ENCODE peak calls at places on chromosomes 6 and 20, in eight cellular contexts. F, W, N, P, Q, R, V and T are unnamed samples.
A peak's percentile ranks its signal among the peaks of the same experiment; 100 is the strongest.

GRCh38 chr6:78863576-78863975 is 3.8 kb upstream of the IRAK1BP1 start:
- DNase-seq in F (no peak), R (no peak), Q (no peak), W (no peak), N (no peak), P (no peak), V (no peak), T (no peak)

GRCh38 chr20:9110916-9111432 is 42.1 kb downstream of the PLCB4 start:
- DNase-seq in F (no peak), R (no peak), V (no peak), Q (no peak), N (no peak), W (no peak), P (no peak), T (no peak)

GRCh38 chr6:122995930-122996796 is at the start of gene CLVS2:
- DNase-seq in V (no peak), R (no peak), Q (no peak), N (no peak), F (peak; percentile 87), P (peak; percentile 49), W (peak; percentile 25), T (no peak)

GRCh38 chr6:123715243-123715863 is 78.6 kb upstream of the TRDN start:
- DNase-seq in V (no peak), R (peak; percentile 39), P (peak; percentile 49), N (peak; percentile 9), W (peak; percentile 1), Q (no peak), F (peak; percentile 56), T (peak; percentile 50)

GRCh38 chr6:17894191-17894590 is 93.2 kb downstream of the KIF13A start:
- DNase-seq in W (no peak), V (no peak), N (no peak), P (no peak), Q (no peak), F (no peak), R (no peak), T (no peak)

GRCh38 chr6:163263196-163263595 is 151.3 kb upstream of the QKI start:
- DNase-seq in R (no peak), Q (no peak), F (no peak), P (no peak), N (no peak), W (peak; percentile 52), V (no peak), T (no peak)

GRCh38 chr6:138493413-138493812 is 5.9 kb downstream of the NHSL1 start:
- DNase-seq in N (peak; percentile 31), P (peak; percentile 69), W (peak; percentile 91), Q (peak; percentile 46), F (peak; percentile 43), V (no peak), R (no peak), T (no peak)

GRCh38 chr20:46683620-46683938 is 5.7 kb downstream of the TP53RK start:
- DNase-seq in W (no peak), F (no peak), Q (no peak), N (no peak), R (no peak), P (no peak), V (no peak), T (no peak)

GRCh38 chr6:82415820-82416219 is 52.2 kb downstream of the TPBG start:
- DNase-seq in R (no peak), Q (no peak), V (no peak), W (no peak), F (no peak), N (peak; percentile 25), P (peak; percentile 12), T (no peak)

GRCh38 chr6:82408952-82409421 is 45.4 kb downstream of the TPBG start:
- DNase-seq in W (peak; percentile 73), R (no peak), N (no peak), Q (peak; percentile 88), P (peak; percentile 79), V (no peak), F (no peak), T (no peak)

GRCh38 chr6:82413868-82414267 is 50.3 kb downstream of the TPBG start:
- DNase-seq in F (no peak), R (no peak), Q (no peak), P (no peak), N (no peak), V (no peak), W (no peak), T (no peak)

GRCh38 chr6:82410151-82410621 is 46.6 kb downstream of the TPBG start:
- DNase-seq in W (peak; percentile 11), P (peak; percentile 72), N (no peak), V (no peak), Q (peak; percentile 54), R (no peak), F (no peak), T (no peak)
- H3K4me2 ChIP-seq in W (no peak overlapping the region), P (peak overlapping the region; percentile 56), N (no peak overlapping the region), V (no peak overlapping the region), Q (no peak overlapping the region), R (no peak overlapping the region), F (no peak overlapping the region), T (no peak overlapping the region)

DNA sequence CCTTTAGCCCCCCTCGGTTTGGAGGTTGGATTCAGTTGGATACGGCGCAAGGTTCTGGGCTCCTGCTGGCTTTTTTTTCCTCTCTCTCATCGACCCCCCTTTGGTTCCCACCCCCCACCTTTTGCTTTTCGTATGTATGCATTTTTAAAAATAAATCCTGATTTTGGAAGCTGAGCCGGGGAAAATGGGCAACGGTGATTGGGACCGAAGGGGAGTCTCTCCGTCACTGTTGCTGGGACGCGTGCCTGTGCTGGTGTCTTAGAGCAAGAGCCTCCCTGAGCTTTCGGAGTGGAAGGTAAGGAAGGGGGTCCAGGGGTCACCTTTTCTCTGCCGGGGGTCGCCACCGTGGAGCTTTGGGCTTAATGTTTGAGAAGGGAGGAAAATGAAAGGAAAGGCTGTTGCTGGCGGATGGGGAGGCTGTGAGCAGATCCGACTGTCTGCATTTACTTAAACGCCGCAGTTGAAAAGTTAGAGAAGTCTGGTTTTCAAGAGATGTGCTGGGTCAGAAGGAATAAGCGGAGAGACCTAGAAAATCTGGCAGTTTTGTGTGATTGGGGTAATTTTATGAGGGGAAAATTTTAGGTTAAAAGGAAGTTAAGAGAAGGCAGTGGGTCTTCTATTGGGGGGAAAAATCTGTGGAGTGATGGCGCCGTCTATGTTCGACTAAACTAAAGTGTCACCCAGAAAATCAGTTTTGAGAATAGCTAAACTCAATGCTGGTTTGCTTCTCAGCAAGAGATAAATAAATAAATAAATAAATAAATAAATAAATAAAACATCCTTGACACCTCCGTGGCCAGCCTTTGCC is 828 bp downstream of the ADGRB3 start:
- DNase-seq in N (no peak), P (peak; percentile 30), R (no peak), F (peak; percentile 57), V (no peak), Q (no peak), W (no peak), T (peak; percentile 41)
- H3K27ac ChIP-seq in N (no peak overlapping the region), P (no peak overlapping the region), R (no peak overlapping the region), F (no peak overlapping the region), V (no peak overlapping the region), Q (no peak overlapping the region), W (no peak overlapping the region), T (no peak overlapping the region)

GRCh38 chr6:26240981-26241770 is 123.8 kb upstream of the BTN3A2 start:
- DNase-seq in W (peak; percentile 87), F (peak; percentile 45), P (peak; percentile 67), V (no peak), N (no peak), R (no peak), Q (peak; percentile 87), T (no peak)
- H3K4me2 ChIP-seq in W (peak overlapping the region; percentile 66), F (peak overlapping the region; percentile 73), P (peak overlapping the region; percentile 83), V (peak overlapping the region; percentile 90), N (no peak overlapping the region), R (no peak overlapping the region), Q (peak overlapping the region; percentile 73), T (peak overlapping the region; percentile 61)

DNA sequence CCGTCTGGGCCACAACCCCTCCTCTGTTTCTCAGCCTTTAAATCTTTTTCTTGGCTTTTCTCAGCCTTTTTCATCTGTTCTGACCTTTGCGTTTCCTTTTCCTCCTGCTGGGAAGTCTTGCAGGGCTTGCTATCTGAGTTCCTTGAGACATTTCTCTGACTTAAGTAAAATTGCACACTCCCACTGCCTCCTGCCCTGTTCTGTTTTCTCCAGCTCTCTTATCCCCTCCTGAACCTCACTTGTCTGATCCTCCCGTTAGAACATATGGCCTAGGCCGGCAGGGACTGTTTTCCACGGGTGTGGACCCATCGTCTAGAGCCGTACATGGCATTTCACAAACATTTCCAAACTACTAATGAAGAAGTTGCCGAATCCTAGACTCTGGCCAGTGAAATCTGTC is 63.0 kb downstream of the ARID1B start:
- DNase-seq in N (no peak), W (no peak), V (no peak), P (peak; percentile 39), R (no peak), F (no peak), Q (no peak), T (no peak)
- H3K27ac ChIP-seq in N (no peak overlapping the region), W (peak overlapping the region; percentile 30), V (no peak overlapping the region), P (peak overlapping the region; percentile 70), R (no peak overlapping the region), F (peak overlapping the region; percentile 61), Q (no peak overlapping the region), T (no peak overlapping the region)